ENCODE peak calls at places on chromosomes 11 and 22, in five cellular contexts. One of them, this sample, is unnamed.

GRCh38 chr11:328012-328411 is 7.4 kb upstream of the IFITM3 start:
- DNase-seq in neural progenitor cell: no peak
- DNase-seq in SK-N-SH: no peak
- DNase-seq in HCT116: no peak
- DNase-seq in MM.1S: no peak
- DNase-seq in this sample: no peak

GRCh38 chr22:45948081-45948648 is 28.8 kb downstream of the WNT7B start:
- DNase-seq in neural progenitor cell: no peak
- DNase-seq in SK-N-SH: peak
- DNase-seq in HCT116: no peak
- DNase-seq in MM.1S: no peak
- DNase-seq in this sample: no peak

GRCh38 chr11:35147273-35147672 is 8.3 kb downstream of the CD44 start:
- DNase-seq in neural progenitor cell: no peak
- DNase-seq in SK-N-SH: no peak
- DNase-seq in HCT116: no peak
- DNase-seq in MM.1S: no peak
- DNase-seq in this sample: no peak

GRCh38 chr11:3747704-3748103 is 49.6 kb downstream of the NUP98 start:
- DNase-seq in neural progenitor cell: no peak
- DNase-seq in SK-N-SH: no peak
- DNase-seq in HCT116: no peak
- DNase-seq in MM.1S: no peak
- DNase-seq in this sample: no peak

GRCh38 chr11:72828081-72828567 is 13.9 kb downstream of the ATG16L2 start:
- DNase-seq in neural progenitor cell: no peak
- DNase-seq in SK-N-SH: no peak
- DNase-seq in HCT116: no peak
- DNase-seq in MM.1S: peak
- DNase-seq in this sample: no peak

GRCh38 chr11:131979364-131979763 is 608.9 kb downstream of the NTM start:
- DNase-seq in neural progenitor cell: no peak
- DNase-seq in SK-N-SH: peak
- DNase-seq in HCT116: no peak
- DNase-seq in MM.1S: no peak
- DNase-seq in this sample: no peak

GRCh38 chr11:79437981-79438630 is 2.7 kb downstream of the TENM4 start:
- DNase-seq in neural progenitor cell: peak
- DNase-seq in SK-N-SH: peak
- DNase-seq in HCT116: no peak
- DNase-seq in MM.1S: no peak
- DNase-seq in this sample: no peak

GRCh38 chr11:48051217-48051848 is 71.0 kb downstream of the PTPRJ start:
- DNase-seq in neural progenitor cell: no peak
- DNase-seq in SK-N-SH: no peak
- DNase-seq in HCT116: no peak
- DNase-seq in MM.1S: no peak
- DNase-seq in this sample: peak

GRCh38 chr11:128565881-128566280 is 21.5 kb downstream of the ETS1 start:
- DNase-seq in neural progenitor cell: no peak
- DNase-seq in SK-N-SH: no peak
- DNase-seq in HCT116: no peak
- DNase-seq in MM.1S: no peak
- DNase-seq in this sample: no peak

GRCh38 chr22:27885977-27886842 is 32.8 kb downstream of the PITPNB start:
- DNase-seq in neural progenitor cell: peak
- DNase-seq in SK-N-SH: peak
- DNase-seq in HCT116: peak
- DNase-seq in MM.1S: peak
- DNase-seq in this sample: peak

GRCh38 chr22:46043816-46044717 is 67.1 kb upstream of the WNT7B start:
- DNase-seq in neural progenitor cell: no peak
- DNase-seq in SK-N-SH: no peak
- DNase-seq in HCT116: no peak
- DNase-seq in MM.1S: no peak
- DNase-seq in this sample: peak

GRCh38 chr11:67302571-67303131 is 679 bp upstream of the SSH3 start:
- DNase-seq in neural progenitor cell: peak
- DNase-seq in SK-N-SH: no peak
- DNase-seq in HCT116: no peak
- DNase-seq in MM.1S: no peak
- DNase-seq in this sample: no peak

GRCh38 chr11:62438641-62439040 is 19.8 kb downstream of the SCGB1A1 start:
- DNase-seq in neural progenitor cell: no peak
- DNase-seq in SK-N-SH: no peak
- DNase-seq in HCT116: no peak
- DNase-seq in MM.1S: no peak
- DNase-seq in this sample: no peak

GRCh38 chr22:31333648-31334047 is 12.5 kb downstream of the PATZ1 start:
- DNase-seq in neural progenitor cell: no peak
- DNase-seq in SK-N-SH: no peak
- DNase-seq in HCT116: no peak
- DNase-seq in MM.1S: no peak
- DNase-seq in this sample: no peak

GRCh38 chr11:126484266-126484665 is 128.8 kb downstream of the ST3GAL4 start:
- DNase-seq in neural progenitor cell: no peak
- DNase-seq in SK-N-SH: no peak
- DNase-seq in HCT116: no peak
- DNase-seq in MM.1S: no peak
- DNase-seq in this sample: no peak

GRCh38 chr22:23053912-23054530 is 16.3 kb upstream of the GNAZ start:
- DNase-seq in neural progenitor cell: no peak
- DNase-seq in SK-N-SH: no peak
- DNase-seq in HCT116: no peak
- DNase-seq in MM.1S: no peak
- DNase-seq in this sample: no peak

GRCh38 chr11:73950869-73951710 is at the start of gene DNAJB13:
- DNase-seq in neural progenitor cell: peak
- DNase-seq in SK-N-SH: peak
- DNase-seq in HCT116: peak
- DNase-seq in MM.1S: peak
- DNase-seq in this sample: peak

GRCh38 chr11:66964495-66964894 is 6.3 kb upstream of the PC start:
- DNase-seq in neural progenitor cell: no peak
- DNase-seq in SK-N-SH: no peak
- DNase-seq in HCT116: no peak
- DNase-seq in MM.1S: no peak
- DNase-seq in this sample: no peak

GRCh38 chr11:134498326-134499139 is 86.5 kb upstream of the B3GAT1 start:
- DNase-seq in neural progenitor cell: no peak
- DNase-seq in SK-N-SH: no peak
- DNase-seq in HCT116: no peak
- DNase-seq in MM.1S: no peak
- DNase-seq in this sample: no peak

GRCh38 chr22:20298110-20298802 is 21.6 kb downstream of the DGCR6L start:
- DNase-seq in neural progenitor cell: peak
- DNase-seq in SK-N-SH: no peak
- DNase-seq in HCT116: no peak
- DNase-seq in MM.1S: no peak
- DNase-seq in this sample: no peak

GRCh38 chr11:13314676-13315394 is 37.2 kb downstream of the BMAL1 start:
- DNase-seq in neural progenitor cell: peak
- DNase-seq in SK-N-SH: no peak
- DNase-seq in HCT116: no peak
- DNase-seq in MM.1S: no peak
- DNase-seq in this sample: no peak

GRCh38 chr11:34928268-34928959 is 12.0 kb downstream of the PDHX start:
- DNase-seq in neural progenitor cell: no peak
- DNase-seq in SK-N-SH: no peak
- DNase-seq in HCT116: no peak
- DNase-seq in MM.1S: no peak
- DNase-seq in this sample: no peak

GRCh38 chr11:47523491-47524199 is 29.3 kb downstream of the CELF1 start:
- DNase-seq in neural progenitor cell: no peak
- DNase-seq in SK-N-SH: no peak
- DNase-seq in HCT116: no peak
- DNase-seq in MM.1S: peak
- DNase-seq in this sample: no peak

GRCh38 chr11:125372911-125373310 is 123.2 kb downstream of the FEZ1 start:
- DNase-seq in neural progenitor cell: no peak
- DNase-seq in SK-N-SH: no peak
- DNase-seq in HCT116: no peak
- DNase-seq in MM.1S: no peak
- DNase-seq in this sample: no peak

GRCh38 chr11:9601041-9601875 is 27.8 kb downstream of the WEE1 start:
- DNase-seq in neural progenitor cell: no peak
- DNase-seq in SK-N-SH: no peak
- DNase-seq in HCT116: no peak
- DNase-seq in MM.1S: peak
- DNase-seq in this sample: peak

GRCh38 chr11:103709366-103709765 is 327.1 kb upstream of the DDI1 start:
- DNase-seq in neural progenitor cell: no peak
- DNase-seq in SK-N-SH: no peak
- DNase-seq in HCT116: no peak
- DNase-seq in MM.1S: no peak
- DNase-seq in this sample: peak

GRCh38 chr11:100903284-100903683 is 216.2 kb downstream of the ARHGAP42 start:
- DNase-seq in neural progenitor cell: no peak
- DNase-seq in SK-N-SH: no peak
- DNase-seq in HCT116: no peak
- DNase-seq in MM.1S: no peak
- DNase-seq in this sample: no peak

GRCh38 chr11:102280237-102280833 is 36.9 kb upstream of the BIRC3 start:
- DNase-seq in neural progenitor cell: peak
- DNase-seq in SK-N-SH: no peak
- DNase-seq in HCT116: no peak
- DNase-seq in MM.1S: no peak
- DNase-seq in this sample: no peak

GRCh38 chr11:95346207-95346718 is 115.3 kb upstream of the SESN3 start:
- DNase-seq in neural progenitor cell: no peak
- DNase-seq in SK-N-SH: no peak
- DNase-seq in HCT116: no peak
- DNase-seq in MM.1S: no peak
- DNase-seq in this sample: no peak

GRCh38 chr22:27704581-27704980 is 97.0 kb downstream of the MN1 start:
- DNase-seq in neural progenitor cell: no peak
- DNase-seq in SK-N-SH: no peak
- DNase-seq in HCT116: no peak
- DNase-seq in MM.1S: no peak
- DNase-seq in this sample: no peak

GRCh38 chr22:33715626-33716025 is 204.7 kb downstream of the LARGE1 start:
- DNase-seq in neural progenitor cell: no peak
- DNase-seq in SK-N-SH: no peak
- DNase-seq in HCT116: no peak
- DNase-seq in MM.1S: no peak
- DNase-seq in this sample: no peak

DNA sequence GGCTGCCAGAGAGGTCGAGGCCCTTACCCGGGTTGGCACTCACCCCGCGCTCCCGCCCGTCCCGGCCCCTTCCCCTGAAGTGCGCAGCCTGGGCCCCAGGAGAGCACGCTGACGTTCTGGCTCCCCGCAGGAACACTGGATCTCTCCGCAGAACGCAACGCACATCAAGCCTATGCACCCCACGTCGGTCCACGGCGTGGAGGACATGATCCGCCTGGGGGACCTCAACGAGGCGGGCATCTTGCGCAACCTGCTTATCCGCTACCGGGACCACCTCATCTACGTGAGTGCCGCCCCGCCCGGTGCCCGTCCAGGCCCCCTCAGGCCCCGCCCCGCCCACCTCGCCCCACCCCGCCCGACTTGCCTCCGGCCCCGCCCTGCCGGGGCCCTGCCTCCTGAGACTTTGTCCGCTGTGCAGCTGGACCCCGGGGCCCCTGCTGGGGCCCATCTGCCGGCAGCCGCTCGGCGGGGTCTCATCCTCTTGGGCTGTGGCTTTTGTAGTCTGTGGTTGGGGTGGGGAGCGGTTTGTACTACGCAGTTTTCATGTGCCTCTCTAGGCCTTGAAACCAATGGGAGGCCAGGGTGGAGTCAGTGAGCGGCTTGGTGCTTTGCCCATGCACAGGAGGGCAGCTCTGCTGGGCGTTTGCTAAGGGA is 19.7 kb downstream of the MYO7A start:
- DNase-seq in neural progenitor cell: peak
- DNase-seq in SK-N-SH: no peak
- DNase-seq in HCT116: no peak
- DNase-seq in MM.1S: no peak
- DNase-seq in this sample: no peak
- H3K4me2 ChIP-seq in neural progenitor cell: peak
- H3K4me2 ChIP-seq in SK-N-SH: no peak
- H3K4me2 ChIP-seq in HCT116: no peak
- H3K4me2 ChIP-seq in MM.1S: no peak
- H3K4me2 ChIP-seq in this sample: no peak

GRCh38 chr11:68892576-68892975 is 11.1 kb downstream of the MRPL21 start:
- DNase-seq in neural progenitor cell: no peak
- DNase-seq in SK-N-SH: no peak
- DNase-seq in HCT116: no peak
- DNase-seq in MM.1S: no peak
- DNase-seq in this sample: no peak
- TF ChIP-seq EZH2phosphoT487 in neural progenitor cell: no peak
- TF ChIP-seq EZH2phosphoT487 in SK-N-SH: no peak
- TF ChIP-seq EZH2phosphoT487 in HCT116: no peak
- TF ChIP-seq EZH2phosphoT487 in MM.1S: no peak
- TF ChIP-seq EZH2phosphoT487 in this sample: no peak

GRCh38 chr11:60985991-60986915 is 14.8 kb downstream of the CD6 start:
- DNase-seq in neural progenitor cell: no peak
- DNase-seq in SK-N-SH: no peak
- DNase-seq in HCT116: no peak
- DNase-seq in MM.1S: peak
- DNase-seq in this sample: peak

GRCh38 chr11:60988658-60989057 is 17.2 kb downstream of the CD6 start:
- DNase-seq in neural progenitor cell: no peak
- DNase-seq in SK-N-SH: no peak
- DNase-seq in HCT116: no peak
- DNase-seq in MM.1S: no peak
- DNase-seq in this sample: no peak

GRCh38 chr11:60985501-60985900 is 14.0 kb downstream of the CD6 start:
- DNase-seq in neural progenitor cell: no peak
- DNase-seq in SK-N-SH: no peak
- DNase-seq in HCT116: no peak
- DNase-seq in MM.1S: no peak
- DNase-seq in this sample: no peak

GRCh38 chr11:60989108-60989650 is 17.7 kb downstream of the CD6 start:
- DNase-seq in neural progenitor cell: no peak
- DNase-seq in SK-N-SH: no peak
- DNase-seq in HCT116: no peak
- DNase-seq in MM.1S: no peak
- DNase-seq in this sample: peak

GRCh38 chr11:60987577-60988277 is 16.2 kb downstream of the CD6 start:
- DNase-seq in neural progenitor cell: no peak
- DNase-seq in SK-N-SH: no peak
- DNase-seq in HCT116: no peak
- DNase-seq in MM.1S: no peak
- DNase-seq in this sample: no peak
- H3K4me2 ChIP-seq in neural progenitor cell: no peak
- H3K4me2 ChIP-seq in SK-N-SH: no peak
- H3K4me2 ChIP-seq in HCT116: no peak
- H3K4me2 ChIP-seq in MM.1S: no peak
- H3K4me2 ChIP-seq in this sample: no peak

DNA sequence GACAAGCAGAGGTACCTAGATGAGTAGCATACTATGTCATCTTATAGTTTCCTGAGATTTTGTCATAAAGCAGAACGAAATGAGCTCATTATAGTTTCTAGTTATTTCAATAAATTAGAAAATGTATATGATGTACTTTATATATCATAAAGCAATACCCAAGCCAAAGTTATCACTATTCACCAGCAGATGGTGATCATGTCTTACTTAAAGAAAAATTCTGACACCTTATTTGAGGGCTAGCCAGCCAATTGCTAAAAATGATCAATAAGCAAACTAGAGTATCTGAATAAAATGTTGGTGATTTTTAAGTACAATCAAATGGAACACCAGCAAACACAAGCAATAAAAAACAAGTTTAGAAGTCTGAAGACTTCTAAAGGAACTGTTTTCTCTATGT is 44.1 kb downstream of the RSF1 start:
- DNase-seq in neural progenitor cell: no peak
- DNase-seq in SK-N-SH: no peak
- DNase-seq in HCT116: peak
- DNase-seq in MM.1S: peak
- DNase-seq in this sample: peak
- TF ChIP-seq EZH2phosphoT487 in neural progenitor cell: no peak
- TF ChIP-seq EZH2phosphoT487 in SK-N-SH: no peak
- TF ChIP-seq EZH2phosphoT487 in HCT116: no peak
- TF ChIP-seq EZH2phosphoT487 in MM.1S: no peak
- TF ChIP-seq EZH2phosphoT487 in this sample: no peak